ENCODE peak calls at places on chromosomes 2 and 18, in six cellular contexts. F is breast epithelium, A is HepG2, C is sigmoid colon, W is spleen, D is stomach. E is an unnamed sample.

GRCh38 chr2:95346236-95346737 is 49.1 kb downstream of the KCNIP3 start:
- DNase-seq in D (peak; percentile 69), A (no peak), W (peak; percentile 80), F (peak; percentile 39), C (peak; percentile 84), E (peak; percentile 67)

GRCh38 chr2:11790228-11790627 is 43.8 kb downstream of the LPIN1 start:
- DNase-seq in W (no peak), A (no peak), F (no peak), D (no peak), C (no peak), E (no peak)

GRCh38 chr2:135030826-135031225 is 16.4 kb downstream of the MAP3K19 start:
- DNase-seq in D (no peak), A (peak; percentile 41), F (no peak), W (no peak), C (no peak), E (no peak)

GRCh38 chr18:44107187-44107586 is 573.5 kb upstream of the SETBP1 start:
- DNase-seq in F (no peak), W (no peak), A (no peak), C (no peak), D (no peak), E (no peak)

GRCh38 chr2:111694690-111695089 is 189.3 kb downstream of the ANAPC1 start:
- DNase-seq in D (no peak), A (no peak), W (no peak), F (no peak), C (peak; percentile 67), E (no peak)

GRCh38 chr2:228556707-228557106 is 375.2 kb upstream of the SPHKAP start:
- DNase-seq in A (no peak), C (no peak), D (no peak), F (no peak), W (no peak), E (peak; percentile 28)

GRCh38 chr18:4636957-4637356 is 181.8 kb upstream of the DLGAP1 start:
- DNase-seq in F (no peak), A (no peak), W (no peak), D (no peak), C (no peak), E (no peak)

GRCh38 chr2:28268386-28268785 is 124.3 kb upstream of the FOSL2 start:
- DNase-seq in F (no peak), D (no peak), W (no peak), C (no peak), A (no peak), E (no peak)

GRCh38 chr2:85318222-85319182 is 9.3 kb downstream of the TGOLN2 start:
- DNase-seq in C (peak; percentile 57), F (no peak), W (no peak), D (no peak), A (no peak), E (no peak)

DNA sequence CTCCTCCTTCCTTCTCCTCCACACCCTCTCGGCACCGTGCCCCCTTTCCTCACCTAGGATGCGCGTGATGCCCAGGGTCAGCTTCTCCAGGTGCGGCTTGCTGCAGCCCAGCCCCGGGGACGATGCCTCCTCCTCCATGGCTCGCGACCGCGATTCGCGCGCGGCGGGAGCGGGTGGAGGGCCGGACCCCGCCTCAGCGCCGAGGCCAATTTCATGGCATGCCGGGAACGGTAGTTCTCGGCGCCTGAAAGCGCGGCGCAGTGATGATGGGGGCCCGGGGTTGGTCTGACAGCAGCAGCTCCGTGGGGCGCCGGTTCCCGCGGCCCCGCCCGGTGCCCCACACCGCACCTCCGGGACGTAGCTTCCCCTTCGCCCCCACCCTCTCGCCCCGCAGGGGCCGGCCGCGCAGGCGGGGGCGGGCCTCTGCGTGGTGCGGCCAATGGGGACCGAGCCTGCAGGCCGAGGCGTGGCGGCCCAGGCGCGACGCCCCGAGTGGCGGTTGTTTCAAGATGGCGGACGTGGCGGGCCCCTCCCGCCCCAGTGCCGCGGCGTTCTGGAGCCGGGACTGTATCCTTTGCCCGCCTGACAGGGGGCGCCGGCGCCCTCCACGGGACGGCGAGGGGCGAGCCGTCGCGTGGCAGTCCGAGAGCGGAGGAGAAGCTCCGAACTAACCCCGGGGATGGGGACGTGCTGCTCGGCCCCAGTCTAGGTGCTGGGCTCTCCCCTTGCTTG is at the start of the genes KIAA1328 and TPGS2:
- DNase-seq in C (peak; percentile 90), W (peak; percentile 97), A (peak; percentile 75), F (peak; percentile 83), D (peak; percentile 86), E (peak; percentile 87)
- TF ChIP-seq POLR2A in C (no peak), W (no peak), A (no peak), F (no peak), D (no peak), E (peak; percentile 64)

GRCh38 chr18:456361-456821 is 44.1 kb downstream of the COLEC12 start:
- DNase-seq in C (peak; percentile 93), W (no peak), A (no peak), D (no peak), F (no peak), E (peak; percentile 30)
- H3K4me3 ChIP-seq in C (peak overlapping the region; percentile 29), W (no peak overlapping the region), A (no peak overlapping the region), D (no peak overlapping the region), F (peak overlapping the region; percentile 31), E (no peak overlapping the region)

GRCh38 chr2:70280242-70280798 is 13.2 kb downstream of the SNRPG start:
- DNase-seq in A (no peak), C (no peak), D (no peak), F (no peak), W (no peak), E (no peak)
- TF ChIP-seq POLR2AphosphoS5 in A (no peak), C (no peak), D (no peak), F (no peak), W (no peak), E (no peak)

GRCh38 chr2:58644992-58645391 is 403.9 kb upstream of the FANCL start:
- DNase-seq in C (no peak), A (no peak), W (no peak), F (no peak), D (no peak), E (no peak)

GRCh38 chr2:58651930-58652329 is 410.8 kb upstream of the FANCL start:
- DNase-seq in C (no peak), A (no peak), F (no peak), D (no peak), W (no peak), E (no peak)

GRCh38 chr2:58655152-58655551 is 414.0 kb upstream of the FANCL start:
- DNase-seq in F (no peak), W (no peak), A (no peak), C (no peak), D (no peak), E (no peak)

GRCh38 chr2:58650781-58651180 is 409.7 kb upstream of the FANCL start:
- DNase-seq in C (no peak), A (no peak), D (no peak), W (no peak), F (no peak), E (no peak)

GRCh38 chr2:58649746-58650145 is 408.6 kb upstream of the FANCL start:
- DNase-seq in F (no peak), D (no peak), C (no peak), W (no peak), A (no peak), E (no peak)
- TF ChIP-seq POLR2A in F (no peak), D (no peak), C (no peak), W (no peak), A (no peak), E (no peak)

GRCh38 chr2:62663443-62663842 is 42.1 kb upstream of the EHBP1 start:
- DNase-seq in W (no peak), F (no peak), D (no peak), C (no peak), A (no peak), E (no peak)
- H3K4me3 ChIP-seq in W (no peak overlapping the region), F (no peak overlapping the region), D (no peak overlapping the region), C (no peak overlapping the region), A (no peak overlapping the region), E (no peak overlapping the region)

GRCh38 chr2:238286551-238286950 is 1.9 kb downstream of the PER2 start:
- DNase-seq in C (peak; percentile 93), F (peak; percentile 80), W (peak; percentile 51), D (peak; percentile 85), A (peak; percentile 48), E (peak; percentile 67)
- TF ChIP-seq POLR2AphosphoS5 in C (peak; percentile 83), F (peak; percentile 41), W (no peak), D (peak; percentile 86), A (no peak), E (peak; percentile 67)

GRCh38 chr2:236238756-236239155 is 25.4 kb downstream of the ASB18 start:
- DNase-seq in C (no peak), A (no peak), F (no peak), D (no peak), W (no peak), E (no peak)
- TF ChIP-seq POLR2A in C (no peak), A (no peak), F (no peak), D (no peak), W (no peak), E (no peak)

DNA sequence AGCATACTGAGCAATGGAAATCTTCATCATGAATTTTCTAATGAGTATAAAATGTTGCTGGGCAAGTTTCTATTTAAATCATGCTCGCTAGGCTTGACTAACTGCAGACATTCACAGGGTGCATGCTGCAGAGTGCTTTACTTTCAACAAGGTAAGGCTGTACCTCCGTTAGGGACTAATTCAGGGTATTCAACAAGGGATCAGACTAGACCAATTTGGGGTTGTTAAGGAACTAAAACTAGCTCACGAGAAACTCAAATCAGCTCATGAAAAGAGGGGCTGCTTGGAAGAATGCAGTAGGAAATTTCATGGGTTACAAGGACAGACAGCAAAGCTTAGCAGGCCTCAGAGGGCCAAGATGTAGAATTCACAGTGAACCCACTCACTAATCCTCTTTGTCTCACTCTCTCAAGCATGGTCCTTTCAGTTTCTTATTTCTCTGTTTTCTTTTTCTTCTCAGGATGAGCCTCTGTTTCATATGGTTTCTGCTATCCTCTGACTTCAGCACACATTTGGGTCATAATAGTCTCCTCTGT is 2.2 kb downstream of the MYO3B start:
- DNase-seq in D (no peak), W (no peak), A (no peak), C (no peak), F (no peak), E (no peak)
- H3K4me3 ChIP-seq in D (no peak overlapping the region), W (no peak overlapping the region), A (no peak overlapping the region), C (no peak overlapping the region), F (no peak overlapping the region), E (no peak overlapping the region)

GRCh38 chr2:150911766-150912280 is 349.8 kb downstream of the RBM43 start:
- DNase-seq in W (no peak), D (peak; percentile 27), A (peak; percentile 24), F (no peak), C (peak; percentile 90), E (peak; percentile 34)
- TF ChIP-seq POLR2AphosphoS5 in W (no peak), D (no peak), A (no peak), F (peak; percentile 50), C (peak; percentile 61), E (no peak)

GRCh38 chr2:210915912-210916311 is 359.5 kb downstream of the CPS1 start:
- DNase-seq in C (no peak), F (no peak), D (no peak), A (peak; percentile 72), W (no peak), E (no peak)
- TF ChIP-seq POLR2A in C (no peak), F (no peak), D (no peak), A (no peak), W (no peak), E (no peak)